ENCODE peak calls at places on chromosomes 16 and 17, in eight cellular contexts. W, Y, T, Z, P, Q, H and R are unnamed samples.

GRCh38 chr17:36877774-36878173 is 59.5 kb upstream of the LHX1 start:
- DNase-seq in Y (no peak), H (no peak), T (no peak), Z (no peak), P (no peak), Q (no peak), W (no peak), R (no peak)

GRCh38 chr17:49565948-49566491 is 9.7 kb upstream of the NXPH3 start:
- DNase-seq in P (no peak), H (peak; percentile 66), Y (no peak), W (no peak), T (no peak), Q (no peak), Z (peak; percentile 94), R (no peak)

GRCh38 chr16:14320406-14320805 is 249.3 kb downstream of the MRTFB start:
- DNase-seq in P (no peak), T (no peak), Z (no peak), H (no peak), W (no peak), Q (no peak), Y (no peak), R (no peak)

GRCh38 chr17:49969134-49969759 is at the start of gene DLX4:
- DNase-seq in P (no peak), W (no peak), T (no peak), Y (no peak), Q (no peak), H (peak; percentile 50), Z (no peak), R (no peak)

GRCh38 chr17:17120716-17121115 is 78.5 kb downstream of the MPRIP start:
- DNase-seq in Q (peak; percentile 20), H (no peak), Y (no peak), W (no peak), T (no peak), P (no peak), Z (no peak), R (no peak)

GRCh38 chr16:70757183-70757582 is 43.8 kb downstream of the VAC14 start:
- DNase-seq in T (no peak), Q (no peak), Y (no peak), P (no peak), Z (no peak), W (no peak), H (no peak), R (no peak)

GRCh38 chr17:74922172-74922571 is 883 bp downstream of the USH1G start:
- DNase-seq in T (no peak), Y (no peak), H (peak; percentile 49), Q (no peak), Z (no peak), P (no peak), W (no peak), R (no peak)

GRCh38 chr17:7260601-7261376 is 1.5 kb downstream of the CLDN7 start:
- DNase-seq in Z (no peak), T (no peak), Y (peak; percentile 31), W (no peak), Q (no peak), P (peak; percentile 62), H (peak; percentile 61), R (peak; percentile 56)

GRCh38 chr17:46887717-46888116 is 35.2 kb upstream of the GOSR2 start:
- DNase-seq in Q (no peak), Y (no peak), P (no peak), W (no peak), H (no peak), T (no peak), Z (no peak), R (no peak)

GRCh38 chr16:51807551-51807950 is 656.5 kb upstream of the SALL1 start:
- DNase-seq in P (no peak), H (no peak), Q (peak; percentile 13), W (no peak), T (no peak), Z (no peak), Y (no peak), R (no peak)

GRCh38 chr16:27424772-27425498 is 23.0 kb downstream of the IL21R start:
- DNase-seq in P (no peak), H (no peak), T (no peak), W (no peak), Z (no peak), Q (no peak), Y (peak; percentile 0), R (no peak)

GRCh38 chr16:2784536-2785100 is 2.7 kb downstream of the PRSS33 start:
- DNase-seq in H (no peak), P (no peak), W (no peak), T (no peak), Z (peak; percentile 10), Y (no peak), Q (no peak), R (no peak)

GRCh38 chr16:2785101-2785991 is 2.0 kb downstream of the PRSS33 start:
- DNase-seq in W (no peak), Y (no peak), T (no peak), H (no peak), P (no peak), Q (no peak), Z (peak; percentile 19), R (no peak)

GRCh38 chr16:2786826-2787151 is 571 bp downstream of the PRSS33 start:
- DNase-seq in Z (no peak), Q (no peak), Y (no peak), H (no peak), P (no peak), W (no peak), T (no peak), R (no peak)

GRCh38 chr16:2787406-2787805 is at the start of gene PRSS33:
- DNase-seq in Y (no peak), Q (no peak), T (no peak), H (no peak), Z (no peak), P (no peak), W (no peak), R (no peak)

GRCh38 chr16:2786061-2786825 is 1.1 kb downstream of the PRSS33 start:
- DNase-seq in Z (no peak), H (no peak), T (no peak), Q (no peak), W (no peak), P (no peak), Y (no peak), R (no peak)
- TF ChIP-seq CTCF in Z (no peak), H (no peak), T (no peak), Q (no peak), W (no peak), P (no peak), Y (no peak), R (no peak)

GRCh38 chr17:28244446-28244845 is 74.6 kb upstream of the TMEM97 start:
- DNase-seq in Z (no peak), Y (no peak), H (no peak), W (no peak), T (no peak), Q (no peak), P (no peak), R (no peak)

GRCh38 chr17:28242791-28243190 is 76.2 kb upstream of the TMEM97 start:
- DNase-seq in P (no peak), Y (no peak), H (no peak), T (no peak), W (no peak), Q (no peak), Z (no peak), R (no peak)

GRCh38 chr17:28249706-28250105 is 69.3 kb upstream of the TMEM97 start:
- DNase-seq in P (no peak), W (no peak), H (no peak), T (no peak), Z (no peak), Q (no peak), Y (no peak), R (no peak)

GRCh38 chr17:28252436-28252835 is 66.6 kb upstream of the TMEM97 start:
- DNase-seq in Z (no peak), P (no peak), Q (peak; percentile 23), W (no peak), H (no peak), T (no peak), Y (no peak), R (no peak)

GRCh38 chr17:28247671-28248556 is 71.1 kb upstream of the TMEM97 start:
- DNase-seq in H (no peak), Z (no peak), Y (no peak), P (no peak), Q (no peak), W (no peak), T (no peak), R (no peak)
- TF ChIP-seq CTCF in H (no peak), Z (no peak), Y (no peak), P (no peak), Q (no peak), W (peak; percentile 29), T (peak; percentile 8), R (no peak)

GRCh38 chr17:10875984-10876555 is 38.2 kb upstream of the PIRT start:
- DNase-seq in Y (peak; percentile 50), Z (no peak), T (no peak), H (peak; percentile 43), W (peak; percentile 68), P (peak; percentile 62), Q (peak; percentile 10), R (no peak)
- TF ChIP-seq CTCF in Y (peak; percentile 65), Z (peak; percentile 68), T (peak; percentile 26), H (peak; percentile 65), W (peak; percentile 86), P (peak; percentile 86), Q (peak; percentile 64), R (peak; percentile 81)

GRCh38 chr16:30535106-30535776 is 583 bp upstream of the ZNF747 start:
- DNase-seq in T (no peak), H (no peak), Y (no peak), W (no peak), P (no peak), Q (no peak), Z (no peak), R (no peak)

GRCh38 chr16:30533146-30533522 is 1.5 kb downstream of the ZNF747 start:
- DNase-seq in W (no peak), Y (no peak), Q (no peak), H (no peak), P (no peak), Z (no peak), T (no peak), R (no peak)

GRCh38 chr16:30533748-30534367 is 800 bp downstream of the ZNF747 start:
- DNase-seq in W (no peak), H (no peak), Y (no peak), Q (peak; percentile 12), T (no peak), P (no peak), Z (no peak), R (no peak)

GRCh38 chr16:30535777-30536190 is 1.1 kb upstream of the ZNF747 start:
- DNase-seq in Z (peak; percentile 85), H (peak; percentile 78), Q (peak; percentile 76), W (peak; percentile 36), Y (peak; percentile 67), T (no peak), P (no peak), R (peak; percentile 73)

DNA sequence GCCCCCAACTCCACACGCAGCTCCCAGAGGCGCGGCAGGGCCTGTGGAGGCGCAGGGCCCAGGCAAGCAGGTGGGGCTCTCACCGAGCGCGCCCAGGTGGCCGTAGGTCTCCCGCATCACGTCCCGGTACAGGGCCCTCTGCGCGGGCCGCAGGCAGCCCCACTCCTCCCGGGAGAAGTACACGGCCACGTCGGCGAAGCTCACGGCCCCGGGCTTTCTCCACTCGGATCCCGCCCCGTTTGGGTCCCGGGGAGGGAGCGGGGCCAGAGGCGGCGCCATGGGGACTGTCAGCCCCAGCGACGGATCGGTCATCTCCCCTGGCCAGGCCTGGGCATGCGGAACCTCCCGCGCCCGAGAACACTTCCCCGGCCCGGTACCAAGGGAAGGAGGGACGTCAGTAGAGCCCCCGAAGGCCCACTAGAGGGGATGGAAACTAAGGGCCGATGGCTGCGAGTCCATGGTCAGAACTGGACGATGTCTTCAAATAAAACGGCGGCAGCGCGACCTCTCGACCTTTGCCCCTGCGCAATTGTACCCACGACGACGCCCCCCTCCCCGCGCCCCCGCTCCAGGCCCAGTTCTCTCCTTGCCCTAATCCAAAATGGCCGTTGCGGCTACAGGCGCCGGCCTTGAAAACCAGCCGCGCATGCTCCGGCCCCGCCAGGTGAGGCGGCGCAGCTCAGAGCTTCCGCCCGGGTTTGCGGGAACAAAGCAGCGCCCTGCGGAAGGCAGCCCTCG is at the start of gene ZNF747:
- DNase-seq in Z (peak; percentile 95), P (peak; percentile 76), H (peak; percentile 95), W (peak; percentile 80), T (no peak), Q (peak; percentile 77), Y (peak; percentile 81), R (peak; percentile 89)
- TF ChIP-seq CTCF in Z (no peak), P (no peak), H (peak; percentile 10), W (peak; percentile 13), T (no peak), Q (no peak), Y (no peak), R (no peak)